ENCODE peak calls at places on chromosomes 4 and X, in nine cellular contexts. Y is uterus, A is psoas muscle, O is progenitor cell of endocrine pancreas, X is neural crest cell, U is stomach, P is LNCaP clone FGC, H is thyroid gland, F is A549. Z is an unnamed sample.

GRCh38 chrX:18855919-18856644 is 127.8 kb downstream of the PHKA2 start:
- DNase-seq in Y (no peak), A (no peak), O (no peak), X (no peak), U (no peak), P (no peak), H (no peak), F (no peak), Z (no peak)

GRCh38 chrX:27915617-27916016 is 65.6 kb downstream of the DCAF8L1 start:
- DNase-seq in Y (no peak), A (no peak), O (no peak), X (no peak), U (no peak), P (no peak), H (no peak), F (no peak), Z (no peak)

GRCh38 chr4:173411106-173411703 is 12.3 kb upstream of the SCRG1 start:
- DNase-seq in Y (no peak), A (no peak), O (no peak), X (no peak), U (no peak), P (no peak), H (no peak), F (no peak), Z (no peak)

GRCh38 chr4:86593726-86594558 is at the start of gene PTPN13:
- DNase-seq in Y (peak; percentile 98), A (peak; percentile 93), O (peak; percentile 99), X (peak; percentile 99), U (peak; percentile 98), P (peak; percentile 95), H (peak; percentile 100), F (peak; percentile 86), Z (peak; percentile 98)

GRCh38 chrX:100083146-100083715 is 326.8 kb downstream of the PCDH19 start:
- DNase-seq in Y (no peak), A (no peak), O (no peak), X (no peak), U (no peak), P (no peak), H (no peak), F (no peak), Z (no peak)

GRCh38 chr4:151957163-151957562 is 196.4 kb upstream of the GATB start:
- DNase-seq in Y (no peak), A (no peak), O (peak; percentile 13), X (peak; percentile 6), U (no peak), P (no peak), H (no peak), F (no peak), Z (no peak)

GRCh38 chr4:24896977-24897376 is 15.9 kb downstream of the CCDC149 start:
- DNase-seq in Y (no peak), A (no peak), O (no peak), X (no peak), U (no peak), P (no peak), H (no peak), F (no peak), Z (no peak)

GRCh38 chr4:88823058-88823919 is 125.7 kb upstream of the NAP1L5 start:
- DNase-seq in Y (peak; percentile 86), A (peak; percentile 80), O (peak; percentile 58), X (peak; percentile 38), U (peak; percentile 89), P (peak; percentile 88), H (peak; percentile 97), F (peak; percentile 48), Z (peak; percentile 86)

GRCh38 chrX:8738588-8739189 is 6.8 kb upstream of the ANOS1 start:
- DNase-seq in Y (no peak), A (peak; percentile 39), O (no peak), X (peak; percentile 67), U (peak; percentile 59), P (no peak), H (peak; percentile 50), F (no peak), Z (no peak)

GRCh38 chr4:113587640-113588275 is 173.8 kb downstream of the CAMK2D start:
- DNase-seq in Y (no peak), A (no peak), O (no peak), X (no peak), U (no peak), P (no peak), H (no peak), F (no peak), Z (no peak)

GRCh38 chr4:2574863-2575262 is 38.4 kb downstream of the FAM193A start:
- DNase-seq in Y (no peak), A (no peak), O (no peak), X (no peak), U (no peak), P (no peak), H (no peak), F (no peak), Z (no peak)

GRCh38 chr4:114286275-114286674 is 306.8 kb upstream of the ARSJ start:
- DNase-seq in Y (no peak), A (no peak), O (no peak), X (no peak), U (no peak), P (no peak), H (no peak), F (no peak), Z (no peak)

GRCh38 chr4:113052379-113052951 is 3.0 kb downstream of the ANK2 start:
- DNase-seq in Y (no peak), A (no peak), O (no peak), X (no peak), U (no peak), P (no peak), H (no peak), F (no peak), Z (no peak)

GRCh38 chr4:81421346-81422218 is 50.1 kb downstream of the RASGEF1B start:
- DNase-seq in Y (no peak), A (no peak), O (no peak), X (no peak), U (peak; percentile 48), P (no peak), H (no peak), F (no peak), Z (no peak)

GRCh38 chr4:41177016-41177415 is 37.3 kb downstream of the APBB2 start:
- DNase-seq in Y (no peak), A (no peak), O (no peak), X (no peak), U (no peak), P (no peak), H (no peak), F (no peak), Z (no peak)

GRCh38 chr4:12595986-12596385 is 888.2 kb downstream of the RAB28 start:
- DNase-seq in Y (no peak), A (no peak), O (no peak), X (no peak), U (no peak), P (no peak), H (no peak), F (no peak), Z (no peak)
- TF ChIP-seq CTCF in Y (no peak), A (no peak), O (peak; percentile 48), X (peak; percentile 40), U (no peak), P (no peak), H (no peak), F (no peak), Z (no peak)

DNA sequence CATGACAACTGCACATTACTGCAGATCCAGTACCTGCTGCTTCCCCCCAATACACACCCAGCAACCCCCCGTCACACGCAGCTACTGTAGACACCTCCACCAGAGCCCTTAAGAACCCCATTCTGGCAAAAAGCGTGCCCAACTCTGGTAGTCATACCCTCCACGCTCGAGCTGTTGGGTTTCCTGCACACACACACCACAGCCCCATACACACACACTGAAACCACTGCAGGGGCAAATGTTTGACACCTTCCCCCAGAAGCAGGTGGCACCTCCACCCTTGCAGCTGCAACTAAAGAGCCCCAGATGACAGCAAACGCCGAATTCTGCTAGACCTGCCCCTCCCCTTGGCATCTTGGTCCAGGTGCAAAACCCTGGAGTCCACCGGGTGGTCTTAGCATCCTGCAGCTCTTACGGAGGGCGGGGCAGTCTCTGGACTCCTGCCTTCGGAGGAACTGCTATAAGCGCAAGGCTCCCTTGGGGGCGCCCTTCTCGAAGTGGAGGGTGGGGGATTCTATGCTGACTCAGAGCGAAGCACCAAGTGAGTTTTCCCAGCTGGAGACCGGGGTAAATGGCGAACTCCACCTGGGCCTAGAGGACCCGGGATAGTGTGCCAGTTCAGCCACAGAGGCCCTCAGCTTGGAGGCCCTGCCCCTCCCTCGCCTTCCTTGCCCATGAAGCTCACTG is 1.5 kb downstream of the FRMPD3 start:
- DNase-seq in Y (no peak), A (no peak), O (no peak), X (peak; percentile 25), U (no peak), P (no peak), H (peak; percentile 46), F (peak; percentile 16), Z (no peak)
- TF ChIP-seq CTCF in Y (no peak), A (no peak), O (peak; percentile 47), X (peak; percentile 35), U (no peak), P (no peak), H (no peak), F (no peak), Z (peak; percentile 30)

GRCh38 chr4:8613421-8614364 is 21.1 kb downstream of the CPZ start:
- DNase-seq in Y (no peak), A (no peak), O (no peak), X (no peak), U (no peak), P (no peak), H (no peak), F (no peak), Z (peak; percentile 91)

GRCh38 chr4:8615366-8615765 is 22.8 kb downstream of the CPZ start:
- DNase-seq in Y (no peak), A (no peak), O (no peak), X (no peak), U (no peak), P (no peak), H (no peak), F (no peak), Z (peak; percentile 79)

GRCh38 chr4:8610858-8611610 is 18.5 kb downstream of the CPZ start:
- DNase-seq in Y (no peak), A (no peak), O (no peak), X (no peak), U (no peak), P (no peak), H (no peak), F (no peak), Z (peak; percentile 52)

GRCh38 chr4:8614365-8615193 is 22.0 kb downstream of the CPZ start:
- DNase-seq in Y (no peak), A (no peak), O (no peak), X (no peak), U (no peak), P (no peak), H (no peak), F (no peak), Z (peak; percentile 83)

GRCh38 chr4:8612646-8613045 is 20.1 kb downstream of the CPZ start:
- DNase-seq in Y (no peak), A (no peak), O (no peak), X (no peak), U (no peak), P (no peak), H (no peak), F (no peak), Z (peak; percentile 84)
- TF ChIP-seq CTCF in Y (no peak), A (no peak), O (no peak), X (no peak), U (no peak), P (no peak), H (no peak), F (no peak), Z (no peak)

DNA sequence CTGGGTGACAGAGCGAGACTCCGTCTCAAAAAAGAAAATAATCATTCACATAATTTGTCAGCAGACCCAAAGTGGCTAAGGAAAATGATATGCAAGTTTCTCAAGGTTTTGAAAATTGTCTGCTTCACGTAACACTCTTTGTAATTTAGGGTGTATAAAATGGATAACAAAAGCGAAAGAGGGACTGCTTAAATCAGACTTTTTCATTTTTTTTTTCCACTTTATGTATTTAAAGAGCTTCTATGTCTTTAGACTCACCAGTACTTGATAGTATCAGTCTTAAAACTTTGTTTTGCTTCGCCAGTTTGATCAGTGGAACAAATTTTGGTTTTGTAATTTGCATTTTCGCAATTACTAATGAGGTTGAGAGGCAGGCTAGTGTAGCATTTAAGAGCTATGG is 34.6 kb downstream of the USP9X start:
- DNase-seq in Y (no peak), A (no peak), O (no peak), X (no peak), U (no peak), P (no peak), H (no peak), F (no peak), Z (no peak)
- TF ChIP-seq CTCF in Y (no peak), A (no peak), O (no peak), X (no peak), U (no peak), P (no peak), H (no peak), F (no peak), Z (no peak)

Z was measured in chondrocyte.